ENCODE peak calls at places on chromosomes 3 and 15, in four cellular contexts. U, E, P and I are unnamed samples.

GRCh38 chr15:58457466-58457965 is 25.7 kb downstream of the LIPC start:
- DNase-seq in U (peak), E (no peak), P (no peak), I (no peak)

GRCh38 chr3:123141276-123141675 is 60.5 kb upstream of the SEC22A start:
- DNase-seq in U (no peak), E (no peak), P (no peak), I (no peak)

GRCh38 chr3:64341355-64341754 is 116.1 kb upstream of the PRICKLE2 start:
- DNase-seq in U (no peak), E (no peak), P (no peak), I (no peak)

GRCh38 chr15:23686466-23687142 is 501 bp downstream of the NDN start:
- DNase-seq in U (no peak), E (no peak), P (no peak), I (no peak)

GRCh38 chr3:121529308-121529707 is 16.5 kb downstream of the POLQ start:
- DNase-seq in U (no peak), E (peak), P (no peak), I (no peak)

GRCh38 chr3:133644768-133645167 is 17.0 kb downstream of the TOPBP1 start:
- DNase-seq in U (no peak), E (peak), P (no peak), I (no peak)

GRCh38 chr15:67941643-67942315 is 101.9 kb upstream of the RNU6-1 start:
- DNase-seq in U (no peak), E (peak), P (no peak), I (no peak)

GRCh38 chr3:186818956-186819355 is 12.7 kb upstream of the RFC4 start:
- DNase-seq in U (no peak), E (no peak), P (no peak), I (no peak)

GRCh38 chr3:145578465-145578864 is 582.5 kb downstream of the PLOD2 start:
- DNase-seq in U (no peak), E (no peak), P (no peak), I (no peak)

GRCh38 chr15:41919201-41919820 is 25.5 kb upstream of the SPTBN5 start:
- DNase-seq in U (no peak), E (no peak), P (no peak), I (no peak)

GRCh38 chr3:58635371-58636285 is 30.9 kb downstream of the FAM3D start:
- DNase-seq in U (no peak), E (no peak), P (no peak), I (no peak)

GRCh38 chr3:53085476-53085875 is 39.6 kb upstream of the SFMBT1 start:
- DNase-seq in U (no peak), E (no peak), P (no peak), I (no peak)

GRCh38 chr3:174376346-174376745 is 482.8 kb upstream of the NAALADL2 start:
- DNase-seq in U (no peak), E (no peak), P (no peak), I (no peak)

GRCh38 chr3:77055841-77056341 is 16.0 kb downstream of the ROBO2 start:
- DNase-seq in U (no peak), E (no peak), P (no peak), I (no peak)

GRCh38 chr15:62624541-62625399 is 417.8 kb upstream of the TPM1 start:
- DNase-seq in U (peak), E (no peak), P (no peak), I (no peak)

GRCh38 chr15:74545776-74546656 is 5.0 kb downstream of the ARID3B start:
- DNase-seq in U (peak), E (peak), P (peak), I (peak)

GRCh38 chr3:8445861-8446260 is 55.8 kb upstream of the LMCD1 start:
- DNase-seq in U (no peak), E (no peak), P (no peak), I (no peak)

GRCh38 chr3:141795719-141796435 is 32.7 kb downstream of the GRK7 start:
- DNase-seq in U (no peak), E (no peak), P (no peak), I (no peak)

GRCh38 chr3:192819001-192819569 is 91.7 kb upstream of the FGF12 start:
- DNase-seq in U (peak), E (no peak), P (no peak), I (no peak)

GRCh38 chr3:117920240-117920923 is 1114.3 kb downstream of the IGSF11 start:
- DNase-seq in U (no peak), E (no peak), P (no peak), I (no peak)

GRCh38 chr15:32130823-32131222 is 100.5 kb downstream of the CHRNA7 start:
- DNase-seq in U (no peak), E (no peak), P (no peak), I (no peak)

GRCh38 chr3:30103186-30103585 is 503.2 kb upstream of the TGFBR2 start:
- DNase-seq in U (no peak), E (no peak), P (no peak), I (no peak)

GRCh38 chr15:31442203-31443090 is 115.8 kb downstream of the KLF13 start:
- DNase-seq in U (no peak), E (no peak), P (peak), I (no peak)

GRCh38 chr15:84992157-84992940 is 10.7 kb downstream of the PDE8A start:
- DNase-seq in U (no peak), E (peak), P (peak), I (no peak)

GRCh38 chr15:31554261-31554660 is 227.6 kb downstream of the KLF13 start:
- DNase-seq in U (no peak), E (no peak), P (no peak), I (no peak)

GRCh38 chr15:88982304-88982945 is 69.2 kb upstream of the MFGE8 start:
- DNase-seq in U (peak), E (no peak), P (peak), I (no peak)

GRCh38 chr15:47386459-47386858 is 330.8 kb upstream of the SEMA6D start:
- DNase-seq in U (no peak), E (no peak), P (no peak), I (no peak)

GRCh38 chr15:47384316-47384715 is 333.0 kb upstream of the SEMA6D start:
- DNase-seq in U (no peak), E (no peak), P (no peak), I (no peak)

GRCh38 chr15:47384776-47385175 is 332.5 kb upstream of the SEMA6D start:
- DNase-seq in U (no peak), E (no peak), P (no peak), I (no peak)

GRCh38 chr15:47383102-47383501 is 334.2 kb upstream of the SEMA6D start:
- DNase-seq in U (no peak), E (no peak), P (no peak), I (no peak)

GRCh38 chr15:47383801-47384200 is 333.5 kb upstream of the SEMA6D start:
- DNase-seq in U (no peak), E (no peak), P (no peak), I (no peak)
- TF ChIP-seq FOXK2 in U (no peak), E (no peak), P (no peak), I (no peak)

DNA sequence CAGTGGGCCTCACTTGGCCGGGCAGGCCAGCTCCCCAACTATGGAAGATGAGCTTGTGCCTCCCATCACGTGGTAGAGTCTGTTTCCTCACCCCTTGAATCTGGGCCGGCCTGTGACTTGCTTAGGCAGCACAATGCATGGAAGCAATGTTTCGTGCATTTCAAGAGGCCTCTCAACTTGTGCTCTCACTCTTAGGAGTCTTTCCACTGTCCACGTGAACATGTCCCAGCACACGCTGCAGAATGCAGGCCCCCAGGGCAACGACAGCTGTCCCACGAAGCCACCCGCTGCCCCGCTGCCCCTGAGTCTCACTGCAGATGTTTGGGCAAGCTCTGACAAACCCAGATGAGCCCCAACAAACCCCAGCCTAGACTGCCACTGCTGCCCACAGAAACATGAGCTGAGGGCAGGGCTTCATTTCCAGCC is 27.2 kb upstream of the SLC41A3 start:
- DNase-seq in U (no peak), E (no peak), P (no peak), I (no peak)
- TF ChIP-seq BHLHE40 in U (no peak), E (no peak), P (no peak), I (no peak)

GRCh38 chr3:10513306-10513705 is 7.9 kb upstream of the ATP2B2 start:
- DNase-seq in U (no peak), E (no peak), P (no peak), I (no peak)
- TF ChIP-seq FOXK2 in U (no peak), E (no peak), P (no peak), I (no peak)

GRCh38 chr3:10357592-10358308 is 36.8 kb upstream of the SEC13 start:
- DNase-seq in U (peak), E (no peak), P (no peak), I (no peak)
- TF ChIP-seq BHLHE40 in U (no peak), E (no peak), P (no peak), I (no peak)

DNA sequence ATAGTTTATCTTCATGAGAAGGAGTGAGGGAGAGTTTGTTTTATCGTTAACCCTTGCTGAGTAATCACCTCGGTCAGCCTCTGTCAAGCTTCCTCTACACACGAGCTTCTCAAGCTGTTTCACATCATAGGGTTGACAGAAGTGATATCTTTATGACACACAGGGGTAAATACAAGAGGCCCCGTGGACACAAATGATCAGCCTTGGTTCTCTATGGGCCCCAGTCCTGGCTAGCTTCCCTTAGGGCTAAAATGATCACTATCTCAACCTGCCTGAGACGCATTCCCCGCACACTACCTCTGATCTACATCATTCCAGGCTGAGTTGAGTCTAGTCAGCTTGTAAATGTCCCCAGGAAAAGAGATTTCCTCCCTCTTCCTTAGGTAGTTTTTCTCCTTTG is 35.3 kb upstream of the PPARG start:
- DNase-seq in U (no peak), E (no peak), P (no peak), I (peak)
- TF ChIP-seq FOXK2 in U (no peak), E (no peak), P (no peak), I (no peak)

DNA sequence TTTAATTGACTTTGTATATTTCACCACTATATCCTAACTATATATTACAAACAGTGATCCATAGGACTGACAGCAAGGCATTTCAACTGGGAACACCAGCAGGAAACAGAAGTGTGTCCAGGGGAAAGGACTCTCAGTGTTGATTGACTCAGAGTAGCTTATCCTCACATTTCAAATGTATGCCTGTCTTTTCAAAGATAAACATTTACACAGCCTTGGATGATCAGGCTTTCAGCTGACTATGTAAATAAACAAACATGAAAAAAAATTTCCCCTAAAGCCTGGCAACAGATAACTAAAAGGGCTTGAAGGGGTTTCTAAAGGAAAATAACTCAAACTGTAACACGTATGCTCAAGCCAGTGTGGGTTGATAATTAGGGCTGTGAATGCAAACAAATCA is 321.8 kb downstream of the TBC1D5 start:
- DNase-seq in U (no peak), E (peak), P (no peak), I (no peak)
- TF ChIP-seq BHLHE40 in U (no peak), E (peak), P (no peak), I (no peak)

GRCh38 chr3:143265501-143266070 is 146.0 kb downstream of the CHST2 start:
- DNase-seq in U (no peak), E (no peak), P (no peak), I (no peak)

GRCh38 chr3:143266512-143266911 is 146.9 kb downstream of the CHST2 start:
- DNase-seq in U (no peak), E (no peak), P (no peak), I (no peak)

GRCh38 chr3:143267984-143268383 is 148.4 kb downstream of the CHST2 start:
- DNase-seq in U (no peak), E (no peak), P (no peak), I (no peak)

GRCh38 chr3:143269741-143270140 is 150.2 kb downstream of the CHST2 start:
- DNase-seq in U (no peak), E (no peak), P (no peak), I (no peak)

GRCh38 chr3:143266936-143267335 is 147.4 kb downstream of the CHST2 start:
- DNase-seq in U (no peak), E (no peak), P (no peak), I (no peak)
- TF ChIP-seq FOXK2 in U (no peak), E (no peak), P (no peak), I (no peak)

DNA sequence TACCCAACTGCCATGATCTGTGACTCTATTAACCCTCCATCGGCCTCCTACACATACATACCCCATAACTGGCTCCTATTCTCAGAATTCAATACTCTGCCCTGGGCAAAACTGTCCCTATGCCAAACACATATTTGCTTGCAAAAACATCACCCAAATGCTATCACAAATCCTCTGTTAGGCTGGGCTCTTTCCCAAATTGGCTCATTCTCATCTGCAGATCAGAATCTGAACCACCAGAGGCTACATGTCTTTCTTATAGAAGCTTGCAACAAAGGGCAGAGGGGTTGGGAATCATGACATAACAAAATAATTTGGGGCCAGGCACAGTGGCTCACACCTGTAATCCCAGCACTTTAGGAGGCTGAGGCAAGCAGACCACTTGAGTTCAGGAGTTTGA is 45.4 kb upstream of the GOLM2 start:
- DNase-seq in U (no peak), E (no peak), P (no peak), I (no peak)
- TF ChIP-seq BHLHE40 in U (no peak), E (no peak), P (no peak), I (no peak)

GRCh38 chr3:124885466-124886167 is 1.5 kb downstream of the ITGB5 start:
- DNase-seq in U (no peak), E (no peak), P (no peak), I (no peak)
- TF ChIP-seq FOXK2 in U (no peak), E (no peak), P (no peak), I (no peak)

DNA sequence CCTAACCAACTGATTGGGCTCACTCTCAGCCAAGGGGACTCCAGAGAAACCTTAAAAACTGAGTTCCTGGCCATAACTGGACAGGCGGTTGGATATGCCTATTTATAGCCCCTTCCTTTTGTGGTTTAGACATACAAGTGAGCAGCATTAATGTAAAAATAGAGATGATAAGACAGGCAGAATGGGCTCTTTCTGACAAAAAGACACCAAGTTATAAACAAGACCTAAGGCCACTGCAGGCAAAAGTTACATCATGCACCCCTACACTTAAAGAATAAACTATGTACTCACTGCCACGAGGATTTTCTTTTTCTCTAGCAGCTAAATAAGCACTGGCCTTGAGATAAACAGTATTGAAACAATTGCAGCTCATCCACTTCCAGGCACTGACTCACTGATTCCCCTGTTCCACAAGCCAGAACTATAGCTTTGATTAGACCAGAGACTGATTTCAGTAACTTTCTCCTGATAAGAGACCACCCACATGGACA is 30.1 kb downstream of the SUCNR1 start:
- DNase-seq in U (no peak), E (no peak), P (no peak), I (no peak)
- TF ChIP-seq BHLHE40 in U (no peak), E (no peak), P (no peak), I (no peak)